ENCODE peak calls at places on chromosomes 2 and 18, in five cellular contexts. One of them, this sample, is unnamed.

GRCh38 chr18:72544092-72544886 is at the start of gene CBLN2:
- DNase-seq in A549: peak
- DNase-seq in HepG2: peak
- DNase-seq in GM12878: no peak
- DNase-seq in K562: peak
- DNase-seq in this sample: peak

GRCh38 chr2:223123859-223124610 is 72.0 kb downstream of the KCNE4 start:
- DNase-seq in GM12878: no peak
- DNase-seq in HepG2: no peak
- DNase-seq in A549: no peak
- DNase-seq in K562: no peak
- DNase-seq in this sample: no peak

GRCh38 chr2:96114903-96115581 is 1.3 kb downstream of the ADRA2B start:
- DNase-seq in K562: no peak
- DNase-seq in HepG2: no peak
- DNase-seq in GM12878: no peak
- DNase-seq in A549: no peak
- DNase-seq in this sample: no peak

GRCh38 chr2:232203936-232204335 is 174.6 kb upstream of the ALPP start:
- DNase-seq in HepG2: no peak
- DNase-seq in K562: no peak
- DNase-seq in GM12878: no peak
- DNase-seq in A549: no peak
- DNase-seq in this sample: no peak

GRCh38 chr2:153479527-153479926 is 965 bp upstream of the RPRM start:
- DNase-seq in K562: no peak
- DNase-seq in A549: no peak
- DNase-seq in HepG2: no peak
- DNase-seq in GM12878: no peak
- DNase-seq in this sample: no peak

GRCh38 chr2:113010088-113010487 is 4.8 kb downstream of the IL36A start:
- DNase-seq in GM12878: no peak
- DNase-seq in HepG2: no peak
- DNase-seq in K562: no peak
- DNase-seq in A549: no peak
- DNase-seq in this sample: no peak

GRCh38 chr2:14803994-14804393 is 171.5 kb downstream of the LRATD1 start:
- DNase-seq in K562: no peak
- DNase-seq in GM12878: no peak
- DNase-seq in A549: no peak
- DNase-seq in HepG2: no peak
- DNase-seq in this sample: no peak

GRCh38 chr2:168851674-168852320 is 38.4 kb downstream of the SPC25 start:
- DNase-seq in A549: no peak
- DNase-seq in HepG2: no peak
- DNase-seq in GM12878: no peak
- DNase-seq in K562: peak
- DNase-seq in this sample: no peak

GRCh38 chr2:1990724-1991123 is 246.4 kb upstream of the PXDN start:
- DNase-seq in GM12878: no peak
- DNase-seq in A549: no peak
- DNase-seq in K562: no peak
- DNase-seq in HepG2: no peak
- DNase-seq in this sample: no peak

GRCh38 chr18:54805571-54806334 is 22.5 kb upstream of the RAB27B start:
- DNase-seq in HepG2: peak
- DNase-seq in K562: peak
- DNase-seq in A549: no peak
- DNase-seq in GM12878: no peak
- DNase-seq in this sample: no peak

GRCh38 chr2:10923007-10923372 is 11.3 kb downstream of the KCNF1 start:
- DNase-seq in K562: no peak
- DNase-seq in A549: no peak
- DNase-seq in GM12878: no peak
- DNase-seq in HepG2: no peak
- DNase-seq in this sample: no peak

GRCh38 chr2:201257381-201257940 is 2.9 kb upstream of the CASP8 start:
- DNase-seq in A549: peak
- DNase-seq in K562: peak
- DNase-seq in HepG2: no peak
- DNase-seq in GM12878: no peak
- DNase-seq in this sample: no peak

GRCh38 chr2:233764264-233764663 is 4.2 kb downstream of the UGT1A1 start:
- DNase-seq in GM12878: no peak
- DNase-seq in K562: no peak
- DNase-seq in HepG2: no peak
- DNase-seq in A549: no peak
- DNase-seq in this sample: no peak

GRCh38 chr2:172403881-172404470 is 23.4 kb upstream of the ITGA6 start:
- DNase-seq in HepG2: no peak
- DNase-seq in GM12878: no peak
- DNase-seq in A549: no peak
- DNase-seq in K562: no peak
- DNase-seq in this sample: no peak

GRCh38 chr2:53473236-53473635 is 294.4 kb upstream of the CHAC2 start:
- DNase-seq in K562: peak
- DNase-seq in GM12878: no peak
- DNase-seq in HepG2: peak
- DNase-seq in A549: no peak
- DNase-seq in this sample: peak
- TF ChIP-seq CTCF in K562: peak
- TF ChIP-seq CTCF in GM12878: peak
- TF ChIP-seq CTCF in HepG2: peak
- TF ChIP-seq CTCF in A549: no peak
- TF ChIP-seq CTCF in this sample: peak

GRCh38 chr2:25380586-25381360 is 39.0 kb upstream of the DNMT3A start:
- DNase-seq in GM12878: no peak
- DNase-seq in HepG2: no peak
- DNase-seq in K562: no peak
- DNase-seq in A549: no peak
- DNase-seq in this sample: no peak
- TF ChIP-seq JUNB in GM12878: no peak
- TF ChIP-seq JUNB in HepG2: no peak
- TF ChIP-seq JUNB in K562: no peak
- TF ChIP-seq JUNB in A549: no peak
- TF ChIP-seq JUNB in this sample: no peak

GRCh38 chr2:20672191-20672951 is 5.4 kb downstream of the GDF7 start:
- DNase-seq in K562: no peak
- DNase-seq in A549: no peak
- DNase-seq in GM12878: no peak
- DNase-seq in HepG2: no peak
- DNase-seq in this sample: peak
- H3K4me3 ChIP-seq in K562: no peak
- H3K4me3 ChIP-seq in A549: no peak
- H3K4me3 ChIP-seq in GM12878: no peak
- H3K4me3 ChIP-seq in HepG2: no peak
- H3K4me3 ChIP-seq in this sample: peak

GRCh38 chr2:197786010-197786877 is 1.1 kb upstream of the BOLL start:
- DNase-seq in GM12878: no peak
- DNase-seq in HepG2: no peak
- DNase-seq in A549: peak
- DNase-seq in K562: no peak
- DNase-seq in this sample: peak
- TF ChIP-seq CTCF in GM12878: peak
- TF ChIP-seq CTCF in HepG2: peak
- TF ChIP-seq CTCF in A549: peak
- TF ChIP-seq CTCF in K562: no peak
- TF ChIP-seq CTCF in this sample: peak

GRCh38 chr2:235724964-235725603 is 231.2 kb downstream of the AGAP1 start:
- DNase-seq in GM12878: no peak
- DNase-seq in HepG2: no peak
- DNase-seq in A549: no peak
- DNase-seq in K562: no peak
- DNase-seq in this sample: no peak
- TF ChIP-seq JUNB in GM12878: no peak
- TF ChIP-seq JUNB in HepG2: no peak
- TF ChIP-seq JUNB in A549: no peak
- TF ChIP-seq JUNB in K562: no peak
- TF ChIP-seq JUNB in this sample: no peak

GRCh38 chr2:117815946-117816345 is 1.5 kb downstream of the DDX18 start:
- DNase-seq in HepG2: no peak
- DNase-seq in A549: no peak
- DNase-seq in GM12878: no peak
- DNase-seq in K562: no peak
- DNase-seq in this sample: no peak
- H3K4me3 ChIP-seq in HepG2: peak
- H3K4me3 ChIP-seq in A549: peak
- H3K4me3 ChIP-seq in GM12878: peak
- H3K4me3 ChIP-seq in K562: peak
- H3K4me3 ChIP-seq in this sample: peak

GRCh38 chr2:50148632-50149031 is 883.3 kb downstream of the NRXN1 start:
- DNase-seq in HepG2: no peak
- DNase-seq in GM12878: no peak
- DNase-seq in K562: no peak
- DNase-seq in A549: no peak
- DNase-seq in this sample: peak

GRCh38 chr2:50143822-50144575 is 887.9 kb downstream of the NRXN1 start:
- DNase-seq in K562: peak
- DNase-seq in A549: peak
- DNase-seq in HepG2: peak
- DNase-seq in GM12878: peak
- DNase-seq in this sample: peak
- TF ChIP-seq CTCF in K562: no peak
- TF ChIP-seq CTCF in A549: peak
- TF ChIP-seq CTCF in HepG2: peak
- TF ChIP-seq CTCF in GM12878: peak
- TF ChIP-seq CTCF in this sample: peak

DNA sequence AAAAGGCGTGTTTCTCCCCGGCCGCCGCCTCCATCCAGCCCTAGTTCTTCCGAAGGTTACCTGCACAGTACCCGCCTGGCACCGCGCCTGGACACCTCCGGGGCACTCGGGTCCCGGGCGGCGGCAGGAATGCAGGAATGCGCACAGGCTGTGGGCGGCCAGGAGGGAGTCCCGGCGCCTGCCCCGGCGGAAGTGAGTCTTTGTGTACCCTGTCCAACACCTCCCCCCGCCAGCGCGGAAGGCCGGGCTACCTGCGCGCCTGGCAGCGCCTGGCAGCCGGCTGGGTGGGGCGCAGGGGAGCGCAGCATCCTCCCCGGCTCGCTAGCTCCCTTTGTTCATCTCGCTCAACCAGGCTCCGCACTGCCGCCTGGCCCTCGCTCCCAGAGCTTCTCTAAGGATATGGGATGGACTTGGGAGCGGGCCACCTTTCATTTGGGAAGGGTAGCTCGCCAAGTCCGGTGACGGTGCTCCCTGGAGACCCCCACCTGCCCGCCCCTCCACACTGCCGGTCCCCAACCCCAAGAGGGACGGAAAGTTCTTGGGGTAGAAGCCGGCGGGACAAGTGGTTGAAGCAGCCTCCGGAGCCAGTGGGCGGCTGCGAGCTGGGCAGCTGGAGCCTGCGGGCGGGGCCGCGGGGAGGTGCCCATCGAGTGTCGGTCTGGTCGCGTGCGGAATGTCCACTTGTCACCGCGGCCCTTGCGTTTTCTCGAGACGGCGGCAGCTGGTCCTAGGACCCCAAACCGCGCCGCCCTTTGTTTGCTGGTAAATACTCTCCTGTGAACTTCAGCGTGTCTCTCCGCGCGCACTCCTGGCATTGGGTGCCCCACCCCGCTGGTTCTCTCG is 1.2 kb upstream of the ST6GAL2 start:
- DNase-seq in HepG2: no peak
- DNase-seq in GM12878: no peak
- DNase-seq in K562: no peak
- DNase-seq in A549: peak
- DNase-seq in this sample: peak
- TF ChIP-seq JUNB in HepG2: no peak
- TF ChIP-seq JUNB in GM12878: no peak
- TF ChIP-seq JUNB in K562: no peak
- TF ChIP-seq JUNB in A549: no peak
- TF ChIP-seq JUNB in this sample: no peak

GRCh38 chr2:43220229-43220981 is 6.0 kb downstream of the ZFP36L2 start:
- DNase-seq in HepG2: no peak
- DNase-seq in K562: peak
- DNase-seq in GM12878: no peak
- DNase-seq in A549: no peak
- DNase-seq in this sample: no peak
- H3K4me3 ChIP-seq in HepG2: peak
- H3K4me3 ChIP-seq in K562: peak
- H3K4me3 ChIP-seq in GM12878: peak
- H3K4me3 ChIP-seq in A549: peak
- H3K4me3 ChIP-seq in this sample: peak

GRCh38 chr18:69878534-69878933 is 69.1 kb downstream of the CD226 start:
- DNase-seq in K562: no peak
- DNase-seq in A549: no peak
- DNase-seq in HepG2: no peak
- DNase-seq in GM12878: no peak
- DNase-seq in this sample: peak

GRCh38 chr18:69876490-69876889 is 71.2 kb downstream of the CD226 start:
- DNase-seq in A549: no peak
- DNase-seq in HepG2: no peak
- DNase-seq in GM12878: no peak
- DNase-seq in K562: no peak
- DNase-seq in this sample: no peak

GRCh38 chr18:69874058-69874457 is 73.6 kb downstream of the CD226 start:
- DNase-seq in A549: no peak
- DNase-seq in K562: no peak
- DNase-seq in HepG2: peak
- DNase-seq in GM12878: no peak
- DNase-seq in this sample: no peak

GRCh38 chr18:69872661-69873060 is 75.0 kb downstream of the CD226 start:
- DNase-seq in A549: no peak
- DNase-seq in GM12878: no peak
- DNase-seq in K562: no peak
- DNase-seq in HepG2: no peak
- DNase-seq in this sample: no peak
- TF ChIP-seq CTCF in A549: no peak
- TF ChIP-seq CTCF in GM12878: no peak
- TF ChIP-seq CTCF in K562: no peak
- TF ChIP-seq CTCF in HepG2: no peak
- TF ChIP-seq CTCF in this sample: no peak

This sample was measured in GM23338.